ENCODE peak calls at places on chromosomes 1 and 21, in four cellular contexts. E is HL-60, D is GM12878, T is K562. H is an unnamed sample.

GRCh38 chr1:16905856-16906702 is 10.3 kb downstream of the RNU1-2 start:
- DNase-seq in E (no peak), D (no peak), T (no peak), H (no peak)

GRCh38 chr1:217333939-217334338 is 297.0 kb downstream of the GPATCH2 start:
- DNase-seq in E (peak; percentile 9), D (no peak), T (peak; percentile 32), H (peak; percentile 23)

GRCh38 chr1:114340906-114341698 is 169.9 kb downstream of the TRIM33 start:
- DNase-seq in E (no peak), D (no peak), T (no peak), H (no peak)

GRCh38 chr1:55955237-55955636 is 624.1 kb downstream of the PLPP3 start:
- DNase-seq in E (no peak), D (no peak), T (no peak), H (no peak)

GRCh38 chr1:116168277-116169032 is 57.3 kb downstream of the MAB21L3 start:
- DNase-seq in E (peak; percentile 62), D (no peak), T (peak; percentile 97), H (peak; percentile 77)

GRCh38 chr1:5814046-5814619 is 178.1 kb downstream of the NPHP4 start:
- DNase-seq in E (peak; percentile 10), D (no peak), T (no peak), H (no peak)

GRCh38 chr1:55694297-55694696 is 479.1 kb upstream of the USP24 start:
- DNase-seq in E (no peak), D (no peak), T (no peak), H (no peak)

GRCh38 chr1:184649500-184649899 is 105.2 kb downstream of the EDEM3 start:
- DNase-seq in E (no peak), D (peak; percentile 57), T (no peak), H (no peak)

GRCh38 chr1:10866314-10867091 is 70.1 kb upstream of the CASZ1 start:
- DNase-seq in E (no peak), D (no peak), T (no peak), H (no peak)

GRCh38 chr21:24903954-24904635 is 703.2 kb downstream of the MRPL39 start:
- DNase-seq in E (no peak), D (no peak), T (no peak), H (no peak)

GRCh38 chr1:242405947-242406346 is 118.5 kb downstream of the PLD5 start:
- DNase-seq in E (no peak), D (no peak), T (no peak), H (no peak)

GRCh38 chr1:206905295-206906164 is 8.3 kb downstream of the IL24 start:
- DNase-seq in E (no peak), D (no peak), T (no peak), H (no peak)

GRCh38 chr1:19804786-19805390 is 5.2 kb upstream of the TMCO4 start:
- DNase-seq in E (no peak), D (no peak), T (no peak), H (no peak)

GRCh38 chr21:18840239-18840638 is 436.7 kb upstream of the TMPRSS15 start:
- DNase-seq in E (peak; percentile 19), D (no peak), T (no peak), H (no peak)

GRCh38 chr1:239819756-239820155 is 271.9 kb upstream of the FMN2 start:
- DNase-seq in E (no peak), D (no peak), T (no peak), H (no peak)

GRCh38 chr1:184954232-184954995 is 19.9 kb downstream of the NIBAN1 start:
- DNase-seq in E (no peak), D (no peak), T (no peak), H (no peak)

GRCh38 chr1:228282329-228283042 is 74.6 kb downstream of the OBSCN start:
- DNase-seq in E (no peak), D (no peak), T (no peak), H (no peak)

GRCh38 chr1:30606166-30606565 is 117.2 kb downstream of the MATN1 start:
- DNase-seq in E (no peak), D (no peak), T (no peak), H (no peak)

GRCh38 chr1:35449334-35450008 is 107.7 kb downstream of the KIAA0319L start:
- DNase-seq in E (no peak), D (no peak), T (no peak), H (no peak)

GRCh38 chr21:34669149-34669879 is 520 bp downstream of the CLIC6 start:
- DNase-seq in E (no peak), D (no peak), T (no peak), H (peak; percentile 67)

GRCh38 chr1:221302357-221303147 is 423.3 kb downstream of the HLX start:
- DNase-seq in E (no peak), D (no peak), T (no peak), H (no peak)

GRCh38 chr1:229181419-229181818 is 89.5 kb upstream of the RAB4A start:
- DNase-seq in E (no peak), D (no peak), T (no peak), H (no peak)

GRCh38 chr21:45887121-45887611 is 94.4 kb upstream of the COL6A1 start:
- DNase-seq in E (no peak), D (no peak), T (no peak), H (no peak)
- TF ChIP-seq SPI1 in E (no peak), D (no peak), T (no peak), H (no peak)

DNA sequence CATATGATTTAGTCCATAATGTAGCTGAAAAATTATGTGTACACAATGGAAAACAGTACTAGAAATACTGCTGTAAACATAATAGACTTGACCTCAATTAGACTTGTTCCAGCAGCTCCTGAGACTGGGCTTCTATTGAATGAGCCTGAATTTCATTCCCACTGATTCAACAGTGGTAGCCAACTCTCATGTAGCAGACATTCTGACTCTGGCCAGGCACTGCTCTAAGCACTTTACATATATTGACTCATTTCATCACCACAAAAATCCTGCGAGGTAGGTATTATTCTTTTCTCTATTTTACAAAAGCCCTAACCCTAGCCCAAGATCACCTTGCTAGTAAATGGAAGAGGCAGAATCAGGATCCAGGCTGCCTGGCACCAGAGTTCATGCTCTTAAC is 12.8 kb upstream of the CTSS start:
- DNase-seq in E (no peak), D (no peak), T (no peak), H (no peak)
- TF ChIP-seq SPI1 in E (no peak), D (no peak), T (no peak), H (no peak)

GRCh38 chr1:57204091-57204490 is 219.8 kb downstream of the DAB1 start:
- DNase-seq in E (no peak), D (peak; percentile 12), T (no peak), H (no peak)

GRCh38 chr1:57202254-57202653 is 221.6 kb downstream of the DAB1 start:
- DNase-seq in E (no peak), D (no peak), T (no peak), H (no peak)

GRCh38 chr1:57195436-57195941 is 228.4 kb downstream of the DAB1 start:
- DNase-seq in E (no peak), D (no peak), T (no peak), H (no peak)

GRCh38 chr1:57198912-57199311 is 224.9 kb downstream of the DAB1 start:
- DNase-seq in E (no peak), D (no peak), T (no peak), H (no peak)
- TF ChIP-seq SPI1 in E (no peak), D (no peak), T (no peak), H (no peak)

GRCh38 chr1:169271094-169271493 is 96.5 kb downstream of the NME7 start:
- DNase-seq in E (no peak), D (no peak), T (no peak), H (peak; percentile 17)
- TF ChIP-seq SPI1 in E (no peak), D (peak; percentile 81), T (no peak), H (peak; percentile 96)

DNA sequence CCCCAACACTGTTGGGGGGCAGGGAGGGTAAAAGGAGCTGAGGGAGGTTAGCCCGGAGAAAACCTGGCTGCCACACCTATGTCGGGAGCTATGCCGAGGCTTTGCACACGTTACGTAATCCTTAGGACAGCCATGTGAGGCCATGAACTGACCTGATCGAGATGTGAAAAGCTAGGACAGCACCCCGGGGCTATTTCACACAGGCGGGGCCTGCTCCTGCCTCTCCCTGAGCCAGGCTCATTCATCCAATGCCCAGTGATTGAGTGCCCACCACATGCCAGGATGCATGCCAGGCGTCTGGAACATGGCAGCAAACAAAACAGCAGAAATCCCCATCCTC is 30.2 kb downstream of the LDLRAP1 start:
- DNase-seq in E (no peak), D (no peak), T (no peak), H (no peak)
- TF ChIP-seq SPI1 in E (no peak), D (no peak), T (no peak), H (no peak)

GRCh38 chr1:180652791-180653190 is 21.0 kb downstream of the XPR1 start:
- DNase-seq in E (no peak), D (no peak), T (no peak), H (no peak)
- TF ChIP-seq SPI1 in E (no peak), D (no peak), T (no peak), H (no peak)

DNA sequence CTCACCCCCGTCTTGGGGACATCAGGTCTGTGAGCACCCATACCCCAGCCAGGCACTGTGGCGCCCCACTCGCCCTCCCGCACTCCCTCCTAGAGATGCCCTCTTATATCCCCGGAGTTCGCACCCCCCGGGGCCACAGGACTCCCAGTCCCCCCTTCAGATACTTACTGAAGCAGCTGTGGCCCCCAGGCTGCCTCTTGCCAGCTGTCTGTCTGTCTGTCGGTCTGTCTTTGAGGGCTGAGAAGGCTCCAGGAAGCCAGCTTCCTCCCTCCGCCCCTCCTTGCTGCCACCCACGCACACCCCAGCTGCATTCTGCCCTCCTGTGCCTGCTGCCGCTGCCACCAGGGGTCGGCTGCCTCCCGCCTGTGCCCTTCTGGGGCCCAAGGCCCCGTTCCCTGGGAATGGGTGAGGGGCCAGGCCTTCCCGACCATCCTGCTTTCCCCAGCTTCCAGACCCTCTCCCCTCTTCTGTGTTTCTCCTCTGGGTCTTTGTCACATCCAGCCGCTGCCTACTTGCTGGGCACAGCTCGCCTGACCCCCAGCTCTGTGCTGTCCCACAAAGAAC is at the start of gene PTPN7:
- DNase-seq in E (peak; percentile 90), D (peak; percentile 48), T (peak; percentile 67), H (peak; percentile 54)
- TF ChIP-seq SPI1 in E (peak; percentile 58), D (peak; percentile 49), T (peak; percentile 53), H (peak; percentile 46)

GRCh38 chr1:67590329-67590728 is 94.7 kb upstream of the GADD45A start:
- DNase-seq in E (no peak), D (no peak), T (no peak), H (no peak)

GRCh38 chr1:67584938-67585337 is 100.1 kb upstream of the GADD45A start:
- DNase-seq in E (no peak), D (no peak), T (no peak), H (no peak)

GRCh38 chr1:67588186-67588865 is 96.7 kb upstream of the GADD45A start:
- DNase-seq in E (no peak), D (no peak), T (no peak), H (no peak)

GRCh38 chr1:67586596-67586995 is 98.4 kb upstream of the GADD45A start:
- DNase-seq in E (no peak), D (no peak), T (no peak), H (no peak)

DNA sequence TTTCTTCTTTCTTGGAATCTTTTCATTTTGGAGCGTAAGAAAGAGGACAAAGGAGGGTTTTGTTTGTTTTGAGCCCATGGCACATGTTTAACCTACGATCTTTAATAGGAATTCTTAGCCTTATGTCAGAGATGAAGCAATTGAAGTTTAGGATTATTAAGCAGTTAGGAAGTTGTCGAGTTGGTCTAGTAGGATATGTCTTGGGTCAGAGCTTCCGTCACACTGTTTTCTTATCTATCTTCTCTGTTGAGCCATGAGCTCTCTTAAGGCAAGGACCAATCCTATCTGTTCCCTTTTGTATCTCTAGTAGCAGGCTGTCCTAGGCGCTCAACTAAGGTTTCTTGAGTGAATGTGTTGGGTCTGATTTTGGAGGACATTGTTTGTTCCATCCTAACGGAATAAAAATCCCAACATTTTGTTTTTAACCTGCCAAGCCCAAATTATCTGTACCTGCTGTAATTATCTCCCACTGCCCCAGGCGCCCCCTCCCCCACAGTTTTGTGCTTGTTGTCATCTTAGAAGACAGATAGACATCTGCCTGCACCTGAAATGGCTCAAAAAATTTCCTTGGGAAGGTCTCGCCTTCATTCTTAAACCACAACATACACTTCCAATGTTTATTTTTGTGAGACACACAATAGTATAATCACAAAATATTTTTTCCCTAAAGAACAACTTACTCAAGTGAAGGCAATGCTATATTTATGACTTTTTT is 95.3 kb upstream of the GADD45A start:
- DNase-seq in E (no peak), D (no peak), T (peak; percentile 45), H (no peak)
- TF ChIP-seq SPI1 in E (no peak), D (no peak), T (no peak), H (no peak)